ENCODE peak calls at places on chromosomes 2 and 18, in four cellular contexts. C is HepG2, U is GM12878, F is K562. K is an unnamed sample.

GRCh38 chr2:112480540-112481049 is 1.4 kb upstream of the TTL start:
- DNase-seq in C (peak), U (no peak), F (peak), K (peak)

GRCh38 chr2:180038997-180039396 is 31.9 kb upstream of the CWC22 start:
- DNase-seq in C (no peak), U (no peak), F (no peak), K (no peak)

GRCh38 chr2:164538250-164538866 is 82.9 kb downstream of the GRB14 start:
- DNase-seq in C (peak), U (no peak), F (no peak), K (peak)

GRCh38 chr2:84454581-84454980 is 4.5 kb downstream of the SUCLG1 start:
- DNase-seq in C (no peak), U (no peak), F (no peak), K (no peak)

GRCh38 chr2:114127372-114127771 is 237.5 kb downstream of the ACTR3 start:
- DNase-seq in C (no peak), U (no peak), F (no peak), K (no peak)

GRCh38 chr2:143375376-143375880 is 246.2 kb downstream of the ARHGAP15 start:
- DNase-seq in C (no peak), U (no peak), F (no peak), K (peak)

GRCh38 chr2:224545884-224546644 is 39.1 kb downstream of the CUL3 start:
- DNase-seq in C (no peak), U (no peak), F (no peak), K (no peak)

GRCh38 chr2:181374741-181375675 is 82.2 kb upstream of the ITGA4 start:
- DNase-seq in C (no peak), U (peak), F (no peak), K (no peak)

GRCh38 chr18:3321133-3321812 is 59.3 kb downstream of the MYL12B start:
- DNase-seq in C (no peak), U (no peak), F (no peak), K (no peak)

GRCh38 chr2:146579154-146579930 is 1265.5 kb upstream of the ACVR2A start:
- DNase-seq in C (peak), U (no peak), F (no peak), K (no peak)

GRCh38 chr2:73414651-73415050 is 29.0 kb downstream of the ALMS1 start:
- DNase-seq in C (no peak), U (no peak), F (no peak), K (no peak)

GRCh38 chr18:49510393-49511115 is 23.5 kb upstream of the C18orf32 start:
- DNase-seq in C (no peak), U (no peak), F (peak), K (peak)

GRCh38 chr18:2654105-2654827 is 1.3 kb upstream of the SMCHD1 start:
- DNase-seq in C (no peak), U (no peak), F (no peak), K (no peak)

GRCh38 chr2:48306409-48307284 is 223.3 kb upstream of the STON1 start:
- DNase-seq in C (no peak), U (no peak), F (no peak), K (no peak)

GRCh38 chr2:230068658-230069080 is at the start of gene SLC16A14:
- DNase-seq in C (no peak), U (peak), F (no peak), K (no peak)

GRCh38 chr2:120902532-120903088 is 166.9 kb downstream of the GLI2 start:
- DNase-seq in C (no peak), U (no peak), F (no peak), K (no peak)

GRCh38 chr2:80896576-80896975 is 592.0 kb upstream of the LRRTM1 start:
- DNase-seq in C (no peak), U (no peak), F (no peak), K (no peak)

DNA sequence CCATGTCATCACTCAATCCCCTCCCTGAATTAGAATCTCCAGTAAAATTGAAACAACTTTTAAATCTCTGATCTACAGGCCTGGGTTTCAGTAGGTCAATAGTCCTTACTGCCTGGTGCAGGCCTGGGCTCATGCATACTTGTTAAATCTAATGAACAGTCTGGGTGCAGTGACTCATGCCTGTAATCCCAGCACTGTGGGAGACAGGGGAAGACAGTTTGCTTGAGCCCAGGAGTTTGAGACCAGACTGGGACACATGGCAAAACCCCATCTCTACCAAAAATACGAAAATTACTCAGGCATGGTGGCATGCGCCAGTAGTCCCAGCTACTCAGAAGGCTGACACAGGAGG is 94.7 kb upstream of the SP3 start:
- DNase-seq in C (no peak), U (no peak), F (no peak), K (no peak)
- TF ChIP-seq FOXK2 in C (no peak), U (no peak), F (no peak), K (no peak)

GRCh38 chr2:34806396-34806795 is 1207.3 kb upstream of the FAM98A start:
- DNase-seq in C (no peak), U (no peak), F (no peak), K (no peak)
- TF ChIP-seq FOXK2 in C (no peak), U (no peak), F (no peak), K (no peak)

DNA sequence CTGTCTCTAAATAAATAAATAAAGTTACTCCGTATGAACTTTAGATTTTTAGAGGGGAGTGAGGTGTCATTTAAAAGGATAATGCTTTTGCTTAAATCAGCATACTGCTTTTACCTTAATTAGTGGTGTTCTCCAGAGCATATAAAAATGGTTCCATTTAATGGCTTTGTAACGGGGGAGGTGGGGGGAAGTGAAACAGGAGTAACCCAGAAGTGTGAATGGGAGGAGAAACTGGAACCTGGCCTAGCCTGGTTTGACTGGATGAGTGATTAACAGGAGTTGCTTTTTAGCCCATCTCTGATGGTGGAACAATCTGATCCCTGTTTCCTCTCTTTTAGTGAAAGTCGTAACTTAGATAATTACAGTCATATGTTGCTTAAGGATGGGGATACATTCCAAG is 1.6 kb downstream of the CNDP2 start:
- DNase-seq in C (no peak), U (no peak), F (no peak), K (no peak)
- TF ChIP-seq FOXK2 in C (no peak), U (no peak), F (no peak), K (no peak)

GRCh38 chr2:128420776-128421175 is 102.1 kb upstream of the HS6ST1 start:
- DNase-seq in C (no peak), U (no peak), F (no peak), K (no peak)
- TF ChIP-seq FOXK2 in C (no peak), U (no peak), F (no peak), K (no peak)

GRCh38 chr2:173555833-173556232 is 201.2 kb downstream of the CDCA7 start:
- DNase-seq in C (no peak), U (no peak), F (no peak), K (no peak)
- TF ChIP-seq FOXK2 in C (no peak), U (no peak), F (no peak), K (no peak)

K was measured in HEK293T.